ENCODE peak calls at places on chromosomes 7 and 10, in five cellular contexts. A, L, U, Z and W are unnamed samples.

GRCh38 chr10:110828525-110828924 is 43.2 kb upstream of the PDCD4 start:
- DNase-seq in U (no peak), A (no peak), L (no peak), Z (no peak), W (no peak)

GRCh38 chr7:117946201-117946633 is 73.0 kb upstream of the CTTNBP2 start:
- DNase-seq in U (no peak), Z (no peak), L (no peak), A (no peak), W (no peak)

GRCh38 chr7:148058753-148059152 is 531.8 kb upstream of the C7orf33 start:
- DNase-seq in L (no peak), Z (no peak), A (no peak), U (no peak), W (no peak)

GRCh38 chr7:100353685-100354330 is 4.1 kb upstream of the PILRB start:
- DNase-seq in Z (no peak), L (no peak), U (no peak), A (no peak), W (no peak)

GRCh38 chr10:104589431-104589830 is 51.7 kb upstream of the SORCS3 start:
- DNase-seq in Z (no peak), L (no peak), A (no peak), U (no peak), W (no peak)

GRCh38 chr7:22377690-22378089 is 20.7 kb upstream of the RAPGEF5 start:
- DNase-seq in A (no peak), U (no peak), L (no peak), Z (no peak), W (no peak)

GRCh38 chr7:82859106-82859850 is 303.4 kb downstream of the PCLO start:
- DNase-seq in L (no peak), U (no peak), A (no peak), Z (no peak), W (no peak)

GRCh38 chr10:108303149-108303548 is 1138.6 kb upstream of the SORCS1 start:
- DNase-seq in Z (peak; percentile 3), U (no peak), L (no peak), A (no peak), W (no peak)

GRCh38 chr10:100747826-100748231 is 2.4 kb downstream of the PAX2 start:
- DNase-seq in L (no peak), Z (no peak), U (no peak), A (peak; percentile 65), W (no peak)

GRCh38 chr10:88413412-88413811 is 169.7 kb downstream of the RNLS start:
- DNase-seq in L (no peak), A (no peak), U (no peak), Z (no peak), W (no peak)

GRCh38 chr7:115271332-115272235 is 349.7 kb downstream of the MDFIC start:
- DNase-seq in L (no peak), Z (no peak), U (no peak), A (no peak), W (no peak)

GRCh38 chr7:47202146-47202768 is 379.7 kb downstream of the TNS3 start:
- DNase-seq in Z (no peak), U (no peak), A (no peak), L (no peak), W (no peak)

GRCh38 chr7:127239814-127240213 is 12.9 kb downstream of the GRM8 start:
- DNase-seq in Z (no peak), L (no peak), A (peak; percentile 50), U (no peak), W (no peak)

GRCh38 chr7:47170516-47170915 is 411.4 kb downstream of the TNS3 start:
- DNase-seq in Z (no peak), A (no peak), U (no peak), L (no peak), W (no peak)

GRCh38 chr10:79391231-79392019 is 44.2 kb downstream of the PPIF start:
- DNase-seq in L (no peak), Z (no peak), U (peak; percentile 5), A (peak; percentile 4), W (no peak)

GRCh38 chr7:93715234-93715633 is 140.7 kb upstream of the CALCR start:
- DNase-seq in A (peak; percentile 75), L (no peak), U (no peak), Z (peak; percentile 31), W (peak; percentile 35)

GRCh38 chr10:130954326-130954905 is 357.1 kb downstream of the TCERG1L start:
- DNase-seq in A (no peak), U (no peak), Z (no peak), L (no peak), W (no peak)

GRCh38 chr7:140542226-140542625 is 62.9 kb upstream of the MKRN1 start:
- DNase-seq in U (no peak), L (no peak), Z (peak; percentile 65), A (no peak), W (no peak)